ENCODE peak calls at places on chromosomes 12 and 14, in four cellular contexts. W, L, N and Y are unnamed samples. For H3K4me1, the result is how much of the 10 kb centered on the place peaks cover.

GRCh38 chr14:81127785-81128184 is 93.0 kb downstream of the GTF2A1 start:
- DNase-seq in W (no peak), L (no peak), N (no peak), Y (no peak)

GRCh38 chr14:68510201-68510600 is 282.7 kb downstream of the ZFP36L1 start:
- DNase-seq in W (no peak), L (peak), N (peak), Y (no peak)

GRCh38 chr14:100690672-100691071 is 36.0 kb upstream of the DLK1 start:
- DNase-seq in W (no peak), L (no peak), N (no peak), Y (no peak)

GRCh38 chr12:60101715-60102114 is 505.9 kb downstream of the SLC16A7 start:
- DNase-seq in W (no peak), L (no peak), N (no peak), Y (no peak)

GRCh38 chr14:24843999-24844398 is 205.9 kb downstream of the STXBP6 start:
- DNase-seq in W (no peak), L (no peak), N (no peak), Y (no peak)

GRCh38 chr12:47988073-47989022 is 15.9 kb downstream of the COL2A1 start:
- DNase-seq in W (no peak), L (no peak), N (peak), Y (no peak)

GRCh38 chr14:94867931-94868597 is 98.2 kb upstream of the GSC start:
- DNase-seq in W (no peak), L (no peak), N (no peak), Y (no peak)

GRCh38 chr12:16241346-16241745 is 36.1 kb downstream of the SLC15A5 start:
- DNase-seq in W (no peak), L (no peak), N (no peak), Y (no peak)

GRCh38 chr12:103881261-103881660 is 40.2 kb upstream of the NT5DC3 start:
- DNase-seq in W (no peak), L (no peak), N (no peak), Y (no peak)

GRCh38 chr12:51419473-51420228 is 5.0 kb upstream of the SLC4A8 start:
- DNase-seq in W (no peak), L (no peak), N (no peak), Y (no peak)

GRCh38 chr12:26090853-26091510 is 33.9 kb downstream of the BHLHE41 start:
- DNase-seq in W (no peak), L (no peak), N (no peak), Y (no peak)

GRCh38 chr12:68557011-68557715 is 53.5 kb upstream of the RAP1B start:
- DNase-seq in W (no peak), L (no peak), N (no peak), Y (no peak)

GRCh38 chr12:93297536-93297935 is 80.2 kb upstream of the NUDT4 start:
- DNase-seq in W (no peak), L (no peak), N (no peak), Y (no peak)

GRCh38 chr14:99374964-99375363 is 103.0 kb upstream of the BCL11B start:
- DNase-seq in W (no peak), L (no peak), N (no peak), Y (no peak)

GRCh38 chr12:74242088-74242487 is 295.5 kb upstream of the ATXN7L3B start:
- DNase-seq in W (no peak), L (no peak), N (no peak), Y (no peak)

GRCh38 chr14:22546722-22547071 is 42.3 kb downstream of the DAD1 start:
- DNase-seq in W (no peak), L (no peak), N (no peak), Y (no peak)

GRCh38 chr14:24232645-24233537 is at the start of gene GMPR2:
- DNase-seq in W (peak), L (no peak), N (no peak), Y (no peak)

GRCh38 chr14:70919774-70920173 is 12.5 kb downstream of the PCNX1 start:
- DNase-seq in W (no peak), L (no peak), N (no peak), Y (no peak)

GRCh38 chr14:86788229-86788628 is 1204.8 kb downstream of the GALC start:
- DNase-seq in W (no peak), L (no peak), N (no peak), Y (no peak)

GRCh38 chr14:70005281-70005805 is 126.1 kb downstream of the SMOC1 start:
- DNase-seq in W (no peak), L (no peak), N (no peak), Y (no peak)

GRCh38 chr12:96258451-96258933 is 64.3 kb downstream of the ELK3 start:
- DNase-seq in W (peak), L (peak), N (peak), Y (peak)

GRCh38 chr14:60958146-60958545 is 22.7 kb downstream of the TRMT5 start:
- DNase-seq in W (no peak), L (no peak), N (no peak), Y (no peak)

GRCh38 chr12:68121143-68121542 is 38.4 kb downstream of the IFNG start:
- DNase-seq in W (peak), L (no peak), N (no peak), Y (no peak)

GRCh38 chr12:55705802-55706402 is 1.8 kb downstream of the ITGA7 start:
- DNase-seq in W (no peak), L (no peak), N (peak), Y (no peak)

GRCh38 chr12:26271889-26272492 is 76.6 kb downstream of the SSPN start:
- DNase-seq in W (peak), L (peak), N (peak), Y (no peak)

GRCh38 chr12:66552753-66553152 is 126.1 kb downstream of the GRIP1 start:
- DNase-seq in W (no peak), L (no peak), N (no peak), Y (no peak)

GRCh38 chr12:121915841-121916321 is 2.5 kb upstream of the CFAP251 start:
- DNase-seq in W (no peak), L (no peak), N (no peak), Y (no peak)
- H3K4me1 ChIP-seq in W (under half), L (under half), N (under half), Y (under half)

GRCh38 chr14:91255820-91256219 is 11.3 kb upstream of the GPR68 start:
- DNase-seq in W (no peak), L (no peak), N (no peak), Y (no peak)
- H3K4me1 ChIP-seq in W (half or more), L (under half), N (under half), Y (under half)

DNA sequence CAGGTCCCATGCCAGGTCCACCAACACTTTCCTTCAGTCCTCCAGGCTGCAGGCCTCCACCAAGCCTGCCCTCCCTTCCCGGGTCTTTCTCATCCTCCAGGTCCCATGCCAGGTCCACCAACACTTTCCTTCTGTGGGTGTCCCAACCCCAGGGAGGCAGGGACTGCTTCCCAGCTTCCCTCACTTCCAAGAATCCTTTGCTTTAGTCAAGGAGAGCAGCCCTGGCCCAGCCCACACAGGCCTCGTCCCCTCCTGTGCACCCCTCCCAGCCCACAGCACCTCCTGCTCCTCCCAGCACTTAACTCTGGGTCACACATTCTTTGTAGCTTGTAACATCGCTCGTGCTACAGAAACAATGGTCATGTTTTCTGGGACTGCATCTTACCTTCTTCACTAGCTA is 72.9 kb downstream of the TESC start:
- DNase-seq in W (no peak), L (no peak), N (peak), Y (no peak)
- H3K4me1 ChIP-seq in W (under half), L (half or more), N (under half), Y (under half)

GRCh38 chr12:8052679-8053078 is 13.5 kb downstream of the C3AR1 start:
- DNase-seq in W (no peak), L (peak), N (no peak), Y (no peak)
- H3K4me1 ChIP-seq in W (under half), L (under half), N (under half), Y (under half)

GRCh38 chr12:123085730-123086487 is 65.0 kb downstream of the PITPNM2 start:
- DNase-seq in W (no peak), L (peak), N (peak), Y (no peak)
- H3K4me1 ChIP-seq in W (under half), L (half or more), N (under half), Y (under half)

GRCh38 chr12:12439636-12440035 is 82.8 kb downstream of the BORCS5 start:
- DNase-seq in W (peak), L (no peak), N (no peak), Y (no peak)
- H3K4me1 ChIP-seq in W (half or more), L (under half), N (under half), Y (under half)